ENCODE peak calls at places on chromosomes 4 and X, in nine cellular contexts. C, R, V, E, W, T, Q, L and U are unnamed samples.

GRCh38 chr4:140756292-140757219 is at the start of gene TBC1D9:
- DNase-seq in C (peak), R (peak), V (peak), E (peak), W (peak), T (peak), Q (peak), L (peak), U (peak)

GRCh38 chrX:40845331-40845911 is 110.1 kb upstream of the MED14 start:
- DNase-seq in C (peak), R (peak), V (no peak), E (peak), W (peak), T (no peak), Q (no peak), L (no peak), U (peak)

GRCh38 chr4:15005474-15006115 is 3.3 kb downstream of the CPEB2 start:
- DNase-seq in C (no peak), R (no peak), V (no peak), E (no peak), W (no peak), T (no peak), Q (no peak), L (no peak), U (peak)

GRCh38 chr4:24973471-24974251 is 57.1 kb downstream of the LGI2 start:
- DNase-seq in C (no peak), R (no peak), V (peak), E (peak), W (peak), T (no peak), Q (no peak), L (peak), U (peak)

GRCh38 chr4:49002931-49003330 is 16.9 kb downstream of the CWH43 start:
- DNase-seq in C (no peak), R (no peak), V (no peak), E (no peak), W (no peak), T (no peak), Q (no peak), L (no peak), U (no peak)

GRCh38 chrX:9788908-9789307 is 2.7 kb downstream of the SHROOM2 start:
- DNase-seq in C (no peak), R (no peak), V (no peak), E (peak), W (peak), T (no peak), Q (peak), L (no peak), U (peak)

GRCh38 chr4:138911903-138912713 is 103.5 kb upstream of the NOCT start:
- DNase-seq in C (no peak), R (no peak), V (no peak), E (no peak), W (no peak), T (no peak), Q (peak), L (no peak), U (no peak)

GRCh38 chr4:53917719-53918118 is 146.7 kb downstream of the CHIC2 start:
- DNase-seq in C (no peak), R (no peak), V (no peak), E (peak), W (peak), T (no peak), Q (no peak), L (no peak), U (no peak)

GRCh38 chrX:10529344-10529743 is 91.0 kb downstream of the MID1 start:
- DNase-seq in C (no peak), R (no peak), V (no peak), E (peak), W (peak), T (no peak), Q (no peak), L (peak), U (peak)

GRCh38 chr4:180418819-180419531 is 1824.2 kb upstream of the TENM3 start:
- DNase-seq in C (no peak), R (no peak), V (no peak), E (no peak), W (no peak), T (no peak), Q (no peak), L (no peak), U (no peak)

GRCh38 chr4:110119880-110120279 is 78.5 kb downstream of the ELOVL6 start:
- DNase-seq in C (no peak), R (peak), V (no peak), E (peak), W (peak), T (no peak), Q (no peak), L (no peak), U (peak)

GRCh38 chrX:153780678-153781427 is at the start of gene SRPK3:
- DNase-seq in C (no peak), R (no peak), V (no peak), E (no peak), W (no peak), T (no peak), Q (no peak), L (peak), U (peak)

GRCh38 chr4:121951570-121952110 is at the start of gene TRPC3:
- DNase-seq in C (no peak), R (no peak), V (peak), E (peak), W (peak), T (peak), Q (peak), L (peak), U (peak)

GRCh38 chrX:39643533-39643932 is 454.2 kb downstream of the BCOR start:
- DNase-seq in C (no peak), R (no peak), V (no peak), E (no peak), W (no peak), T (no peak), Q (no peak), L (no peak), U (no peak)

GRCh38 chrX:120514236-120514635 is 45.1 kb upstream of the LAMP2 start:
- DNase-seq in C (no peak), R (no peak), V (no peak), E (peak), W (peak), T (no peak), Q (peak), L (peak), U (peak)

GRCh38 chrX:72430405-72430968 is 124.8 kb upstream of the CITED1 start:
- DNase-seq in C (no peak), R (no peak), V (no peak), E (no peak), W (no peak), T (no peak), Q (no peak), L (no peak), U (no peak)

GRCh38 chr4:1008840-1009646 is 2.4 kb upstream of the FGFRL1 start:
- DNase-seq in C (no peak), R (no peak), V (peak), E (peak), W (no peak), T (peak), Q (no peak), L (peak), U (peak)